ENCODE peak calls at places on chromosome 15, in eight cellular contexts. R, E, C, H, B, Y, U and T are unnamed samples.

GRCh38 chr15:66703540-66703941 is 1.5 kb downstream of the SMAD6 start:
- DNase-seq in R (peak), E (peak), C (peak), H (peak), B (peak), Y (no peak), U (no peak), T (no peak)

GRCh38 chr15:85059734-85060133 is 78.1 kb downstream of the PDE8A start:
- DNase-seq in R (no peak), E (no peak), C (no peak), H (no peak), B (no peak), Y (no peak), U (no peak), T (no peak)

GRCh38 chr15:30865257-30865656 is 38.5 kb upstream of the FAN1 start:
- DNase-seq in R (no peak), E (no peak), C (no peak), H (no peak), B (no peak), Y (no peak), U (no peak), T (no peak)

GRCh38 chr15:64072812-64073211 is 20.8 kb downstream of the CIAO2A start:
- DNase-seq in R (no peak), E (no peak), C (no peak), H (no peak), B (no peak), Y (no peak), U (no peak), T (no peak)

GRCh38 chr15:75828429-75828828 is 14.8 kb upstream of the UBE2Q2 start:
- DNase-seq in R (no peak), E (no peak), C (no peak), H (no peak), B (no peak), Y (no peak), U (no peak), T (no peak)

GRCh38 chr15:71237456-71238188 is 122.4 kb downstream of the THSD4 start:
- DNase-seq in R (no peak), E (peak), C (peak), H (peak), B (no peak), Y (peak), U (peak), T (no peak)

GRCh38 chr15:31932581-31932980 is 97.7 kb upstream of the CHRNA7 start:
- DNase-seq in R (no peak), E (no peak), C (no peak), H (no peak), B (no peak), Y (no peak), U (no peak), T (no peak)

GRCh38 chr15:35182841-35183479 is 97.9 kb upstream of the NANOGP8 start:
- DNase-seq in R (no peak), E (no peak), C (no peak), H (no peak), B (no peak), Y (no peak), U (no peak), T (no peak)

GRCh38 chr15:73264881-73265280 is 103.9 kb downstream of the HCN4 start:
- DNase-seq in R (no peak), E (no peak), C (no peak), H (no peak), B (peak), Y (no peak), U (no peak), T (no peak)

GRCh38 chr15:64619880-64620839 is 155.2 kb downstream of the RBPMS2 start:
- DNase-seq in R (no peak), E (peak), C (no peak), H (no peak), B (no peak), Y (peak), U (no peak), T (no peak)

GRCh38 chr15:39896101-39896500 is 24.0 kb downstream of the GPR176 start:
- DNase-seq in R (no peak), E (no peak), C (no peak), H (no peak), B (no peak), Y (no peak), U (no peak), T (no peak)

GRCh38 chr15:41949400-41950126 is 22.8 kb downstream of the EHD4 start:
- DNase-seq in R (no peak), E (peak), C (no peak), H (no peak), B (peak), Y (peak), U (no peak), T (no peak)

GRCh38 chr15:63088532-63089245 is 33.0 kb upstream of the LACTB start:
- DNase-seq in R (no peak), E (no peak), C (no peak), H (no peak), B (peak), Y (no peak), U (no peak), T (no peak)

GRCh38 chr15:41659855-41660234 is 360 bp upstream of the MGA start:
- DNase-seq in R (no peak), E (no peak), C (no peak), H (no peak), B (no peak), Y (no peak), U (no peak), T (no peak)

GRCh38 chr15:36449084-36449661 is 130.3 kb upstream of the CDIN1 start:
- DNase-seq in R (no peak), E (no peak), C (no peak), H (no peak), B (no peak), Y (peak), U (no peak), T (no peak)

GRCh38 chr15:79329186-79329611 is 18.3 kb downstream of the TMED3 start:
- DNase-seq in R (no peak), E (peak), C (no peak), H (no peak), B (no peak), Y (peak), U (peak), T (no peak)

GRCh38 chr15:31214864-31215489 is 111.7 kb upstream of the KLF13 start:
- DNase-seq in R (no peak), E (peak), C (peak), H (peak), B (peak), Y (peak), U (no peak), T (no peak)

GRCh38 chr15:72472907-72473669 is 1.0 kb upstream of the ARIH1 start:
- DNase-seq in R (no peak), E (peak), C (no peak), H (no peak), B (no peak), Y (peak), U (no peak), T (no peak)

GRCh38 chr15:54456413-54456812 is 478.2 kb downstream of the UNC13C start:
- DNase-seq in R (no peak), E (no peak), C (no peak), H (no peak), B (no peak), Y (no peak), U (no peak), T (no peak)

GRCh38 chr15:34233614-34234013 is 8.8 kb downstream of the EMC4 start:
- DNase-seq in R (no peak), E (no peak), C (no peak), H (no peak), B (no peak), Y (no peak), U (no peak), T (no peak)

GRCh38 chr15:40302981-40303380 is 4.8 kb downstream of the PLCB2 start:
- DNase-seq in R (no peak), E (no peak), C (peak), H (no peak), B (no peak), Y (no peak), U (no peak), T (no peak)

GRCh38 chr15:65773386-65774111 is 18.5 kb downstream of the DENND4A start:
- DNase-seq in R (no peak), E (no peak), C (no peak), H (peak), B (no peak), Y (no peak), U (no peak), T (no peak)

GRCh38 chr15:58554758-58555157 is 123.0 kb downstream of the LIPC start:
- DNase-seq in R (no peak), E (no peak), C (no peak), H (no peak), B (no peak), Y (no peak), U (no peak), T (no peak)

GRCh38 chr15:89128320-89129122 is 40.3 kb downstream of the ABHD2 start:
- DNase-seq in R (no peak), E (no peak), C (no peak), H (no peak), B (no peak), Y (no peak), U (no peak), T (no peak)

GRCh38 chr15:64398575-64398974 is 10.9 kb downstream of the TRIP4 start:
- DNase-seq in R (no peak), E (no peak), C (no peak), H (no peak), B (no peak), Y (no peak), U (no peak), T (no peak)

GRCh38 chr15:32904448-32904847 is 186.6 kb downstream of the GREM1 start:
- DNase-seq in R (no peak), E (no peak), C (no peak), H (no peak), B (no peak), Y (no peak), U (no peak), T (no peak)

GRCh38 chr15:64604319-64604718 is 143.9 kb downstream of the ZNF609 start:
- DNase-seq in R (no peak), E (no peak), C (no peak), H (no peak), B (no peak), Y (no peak), U (no peak), T (no peak)

GRCh38 chr15:93030430-93031102 is 58.4 kb downstream of the RGMA start:
- DNase-seq in R (peak), E (peak), C (peak), H (peak), B (peak), Y (peak), U (peak), T (peak)

GRCh38 chr15:63583027-63583426 is 14.2 kb upstream of the FBXL22 start:
- DNase-seq in R (no peak), E (peak), C (no peak), H (no peak), B (no peak), Y (peak), U (no peak), T (no peak)

GRCh38 chr15:72092011-72092410 is 25.9 kb downstream of the MYO9A start:
- DNase-seq in R (no peak), E (no peak), C (no peak), H (no peak), B (no peak), Y (no peak), U (no peak), T (no peak)

GRCh38 chr15:33074942-33075341 is 119.6 kb downstream of the FMN1 start:
- DNase-seq in R (no peak), E (no peak), C (no peak), H (peak), B (peak), Y (no peak), U (no peak), T (no peak)

GRCh38 chr15:77617507-77618285 is 15.0 kb downstream of the LINGO1 start:
- DNase-seq in R (no peak), E (no peak), C (no peak), H (no peak), B (no peak), Y (no peak), U (no peak), T (no peak)
- TF ChIP-seq CTCF in R (no peak), E (peak), C (peak), H (no peak), B (no peak), Y (peak), U (peak), T (peak)

DNA sequence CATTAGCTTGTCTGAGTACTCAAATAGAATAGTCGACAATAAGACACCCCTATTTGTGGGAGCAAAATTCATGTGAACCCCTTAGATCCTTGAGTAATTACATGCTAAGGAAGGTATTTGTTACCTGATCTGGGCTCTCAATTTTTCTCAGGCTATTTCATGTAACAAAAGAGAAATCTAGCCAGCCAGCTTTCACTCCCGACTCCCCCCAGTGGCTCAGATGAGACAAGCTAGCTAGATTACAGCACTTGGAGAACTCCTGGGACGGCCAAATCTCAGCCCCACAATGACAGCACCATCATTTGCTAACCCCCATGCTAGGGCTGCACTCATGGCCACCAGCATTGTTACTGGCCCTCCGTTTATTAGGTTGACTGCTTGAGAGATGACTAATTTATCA is 41.3 kb downstream of the GLDN start:
- DNase-seq in R (peak), E (peak), C (peak), H (no peak), B (peak), Y (peak), U (no peak), T (no peak)
- TF ChIP-seq CTCF in R (peak), E (peak), C (peak), H (no peak), B (peak), Y (peak), U (peak), T (peak)

GRCh38 chr15:81633889-81634288 is 259.9 kb upstream of the TMC3 start:
- DNase-seq in R (no peak), E (no peak), C (no peak), H (no peak), B (no peak), Y (no peak), U (no peak), T (peak)
- TF ChIP-seq CTCF in R (no peak), E (no peak), C (no peak), H (no peak), B (no peak), Y (no peak), U (no peak), T (no peak)

GRCh38 chr15:101006931-101007687 is 88.0 kb downstream of the LRRK1 start:
- DNase-seq in R (peak), E (peak), C (peak), H (peak), B (peak), Y (peak), U (peak), T (peak)
- TF ChIP-seq CTCF in R (peak), E (peak), C (peak), H (peak), B (peak), Y (peak), U (peak), T (peak)

GRCh38 chr15:60551781-60552161 is 72.8 kb upstream of the ICE2 start:
- DNase-seq in R (no peak), E (no peak), C (no peak), H (no peak), B (no peak), Y (no peak), U (no peak), T (no peak)
- TF ChIP-seq CTCF in R (no peak), E (no peak), C (no peak), H (no peak), B (no peak), Y (no peak), U (no peak), T (peak)

GRCh38 chr15:68230157-68231100 is 901 bp upstream of the CLN6 start:
- DNase-seq in R (no peak), E (no peak), C (no peak), H (peak), B (peak), Y (no peak), U (no peak), T (no peak)
- TF ChIP-seq CTCF in R (no peak), E (no peak), C (no peak), H (no peak), B (no peak), Y (no peak), U (no peak), T (no peak)

DNA sequence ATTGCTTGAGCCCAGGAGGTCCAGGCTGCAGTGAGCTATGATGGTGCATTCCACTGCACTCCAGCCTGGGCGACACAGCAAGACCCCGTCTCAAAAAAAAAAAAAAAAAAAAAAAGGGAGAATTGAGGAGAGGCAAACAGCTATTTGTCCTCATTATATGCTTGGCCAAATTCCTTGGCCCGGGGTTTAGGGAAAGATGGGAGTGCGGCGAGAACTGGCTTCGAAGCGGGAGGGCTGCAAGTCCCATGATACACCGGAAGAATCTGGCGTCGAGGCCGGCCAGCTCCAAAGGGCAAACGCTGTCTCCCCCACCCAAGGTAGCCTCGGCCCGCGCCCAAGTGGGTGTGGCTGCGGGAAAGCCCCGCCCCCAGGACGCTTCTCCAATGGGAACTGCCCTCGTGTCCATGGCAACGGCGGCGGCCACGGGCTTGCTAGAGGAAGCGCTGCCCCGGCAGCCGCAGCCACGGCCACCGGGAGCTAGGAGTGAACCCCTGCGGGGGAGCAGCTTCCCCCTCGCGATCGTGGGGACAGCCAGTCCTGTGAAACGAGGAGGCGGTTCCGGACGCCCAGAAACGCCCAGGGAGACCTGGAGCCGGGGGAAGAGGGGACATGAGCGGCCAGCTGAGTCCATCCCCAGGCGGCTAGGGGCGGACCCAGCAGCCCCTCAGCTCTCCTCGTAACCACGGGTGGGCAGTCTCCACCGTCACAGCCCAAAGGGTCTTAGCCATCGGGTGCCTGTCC is at the start of gene TTLL13:
- DNase-seq in R (peak), E (peak), C (peak), H (peak), B (peak), Y (peak), U (peak), T (peak)
- TF ChIP-seq CTCF in R (no peak), E (peak), C (no peak), H (no peak), B (peak), Y (no peak), U (no peak), T (no peak)

GRCh38 chr15:48966595-48967301 is 3.0 kb upstream of the SHC4 start:
- DNase-seq in R (no peak), E (peak), C (no peak), H (no peak), B (no peak), Y (peak), U (peak), T (no peak)

GRCh38 chr15:48962662-48963523 is 826 bp downstream of the SHC4 start:
- DNase-seq in R (peak), E (peak), C (peak), H (no peak), B (peak), Y (peak), U (no peak), T (no peak)

GRCh38 chr15:48965972-48966371 is 2.3 kb upstream of the SHC4 start:
- DNase-seq in R (no peak), E (peak), C (no peak), H (no peak), B (no peak), Y (peak), U (no peak), T (no peak)

GRCh38 chr15:48964898-48965297 is 1.2 kb upstream of the SHC4 start:
- DNase-seq in R (no peak), E (no peak), C (no peak), H (no peak), B (no peak), Y (no peak), U (no peak), T (no peak)

GRCh38 chr15:48963524-48964113 is at the start of gene SHC4:
- DNase-seq in R (peak), E (peak), C (peak), H (peak), B (peak), Y (peak), U (peak), T (no peak)
- TF ChIP-seq CTCF in R (no peak), E (peak), C (peak), H (no peak), B (peak), Y (peak), U (no peak), T (peak)